ENCODE peak calls at places on chromosomes 13 and 19, in four cellular contexts. F, S, R and H are unnamed samples. For H3K36me3, the result is how much of the 10 kb centered on the place peaks cover.

GRCh38 chr13:99316657-99317244 is 9.6 kb upstream of the GPR183 start:
- DNase-seq in S (no peak), F (peak), R (no peak), H (no peak)

GRCh38 chr13:49657241-49657641 is 28.9 kb downstream of the ARL11 start:
- DNase-seq in S (no peak), F (no peak), R (peak), H (no peak)

GRCh38 chr13:63184693-63185092 is 1769.0 kb upstream of the PCDH20 start:
- DNase-seq in F (peak), R (peak), S (peak), H (peak)

GRCh38 chr19:6354098-6354674 is 7.1 kb upstream of the CLPP start:
- DNase-seq in R (no peak), S (peak), F (no peak), H (no peak)

GRCh38 chr13:43686557-43686956 is 100.2 kb downstream of the ENOX1 start:
- DNase-seq in R (no peak), F (peak), S (no peak), H (peak)

GRCh38 chr19:33000510-33000909 is 28.5 kb downstream of the FAAP24 start:
- DNase-seq in F (no peak), R (no peak), S (no peak), H (no peak)

GRCh38 chr13:77353980-77354379 is 27.1 kb upstream of the MYCBP2 start:
- DNase-seq in R (no peak), F (no peak), S (no peak), H (no peak)

GRCh38 chr13:74847966-74848365 is 634.0 kb downstream of the TBC1D4 start:
- DNase-seq in R (no peak), S (no peak), F (no peak), H (no peak)

GRCh38 chr19:5621945-5622464 is 571 bp downstream of the SAFB2 start:
- DNase-seq in R (peak), F (no peak), S (peak), H (no peak)

GRCh38 chr13:31786011-31786410 is 46.7 kb downstream of the RXFP2 start:
- DNase-seq in R (no peak), S (no peak), F (peak), H (no peak)

GRCh38 chr19:42099336-42099925 is 23.5 kb downstream of the ZNF574 start:
- DNase-seq in R (no peak), S (no peak), F (no peak), H (no peak)

GRCh38 chr13:90605690-90606089 is 741.8 kb upstream of the MIR17HG start:
- DNase-seq in R (no peak), F (no peak), S (no peak), H (no peak)

GRCh38 chr19:19602136-19602712 is 16.3 kb downstream of the PBX4 start:
- DNase-seq in R (no peak), F (no peak), S (no peak), H (no peak)

GRCh38 chr13:21657538-21657937 is 13.3 kb upstream of the FGF9 start:
- DNase-seq in S (no peak), F (peak), R (no peak), H (no peak)

GRCh38 chr13:101307181-101307701 is 109.1 kb downstream of the NALCN start:
- DNase-seq in R (no peak), F (peak), S (no peak), H (no peak)

GRCh38 chr13:114068723-114069322 is 63.6 kb downstream of the RASA3 start:
- DNase-seq in F (peak), S (no peak), R (no peak), H (no peak)

GRCh38 chr13:94329754-94330551 is 149.5 kb downstream of the DCT start:
- DNase-seq in S (no peak), R (no peak), F (peak), H (peak)

GRCh38 chr19:15297416-15298224 is 34.7 kb downstream of the BRD4 start:
- DNase-seq in S (peak), R (no peak), F (peak), H (peak)

GRCh38 chr13:50236898-50237318 is 221.7 kb downstream of the KCNRG start:
- DNase-seq in R (no peak), F (peak), S (no peak), H (no peak)

GRCh38 chr13:110397445-110397844 is 90.4 kb downstream of the COL4A2 start:
- DNase-seq in S (no peak), R (no peak), F (peak), H (no peak)

GRCh38 chr13:112078216-112078615 is 11.3 kb downstream of the SOX1 start:
- DNase-seq in S (no peak), R (peak), F (no peak), H (no peak)

GRCh38 chr19:46296722-46297431 is at the start of gene HIF3A:
- DNase-seq in R (peak), S (peak), F (no peak), H (peak)

GRCh38 chr13:106738279-106738678 is 170.3 kb upstream of the ARGLU1 start:
- DNase-seq in F (no peak), R (peak), S (peak), H (no peak)

GRCh38 chr13:46914341-46914740 is 17.5 kb upstream of the HTR2A start:
- DNase-seq in R (no peak), S (no peak), F (no peak), H (no peak)

GRCh38 chr19:38850976-38851621 is 1.3 kb upstream of the HNRNPL start:
- DNase-seq in S (peak), F (no peak), R (peak), H (peak)

GRCh38 chr19:645912-646797 is 6.5 kb downstream of the FGF22 start:
- DNase-seq in S (no peak), F (no peak), R (no peak), H (no peak)
- H3K36me3 ChIP-seq in S (under half), F (under half), R (under half), H (half or more)

GRCh38 chr13:53142301-53142700 is 113.7 kb downstream of the OLFM4 start:
- DNase-seq in F (peak), R (no peak), S (no peak), H (no peak)

GRCh38 chr13:53141336-53141735 is 112.7 kb downstream of the OLFM4 start:
- DNase-seq in R (no peak), F (no peak), S (no peak), H (no peak)

GRCh38 chr13:53138369-53139036 is 109.9 kb downstream of the OLFM4 start:
- DNase-seq in F (no peak), S (no peak), R (no peak), H (no peak)

GRCh38 chr13:53144826-53145225 is 116.2 kb downstream of the OLFM4 start:
- DNase-seq in R (no peak), F (no peak), S (no peak), H (no peak)

DNA sequence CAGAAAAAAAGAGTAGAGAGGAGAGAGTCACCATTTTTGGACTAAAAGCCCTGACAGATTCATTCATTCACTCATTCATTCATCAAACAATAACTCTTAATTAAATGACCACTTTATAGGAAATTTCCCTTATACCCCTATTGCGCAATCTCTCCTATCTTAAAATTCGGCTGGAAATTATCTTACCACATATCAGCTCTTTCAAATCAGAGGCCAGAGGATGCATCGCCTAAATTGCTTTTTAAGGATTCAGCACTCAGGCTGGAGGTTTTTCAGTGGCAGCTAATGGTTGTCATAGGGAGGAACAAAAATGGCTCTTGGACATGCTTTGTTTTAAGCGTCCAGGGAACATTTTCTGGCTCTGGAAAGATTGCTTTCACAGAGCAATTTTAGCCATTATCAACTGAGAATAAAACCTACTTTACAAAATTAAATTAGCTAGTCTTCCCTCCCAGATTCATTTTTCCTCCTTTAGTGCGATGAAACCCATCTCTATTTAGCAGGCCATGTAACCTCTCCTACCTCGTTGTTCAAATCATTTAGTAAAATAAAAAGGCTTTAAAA is 115.2 kb downstream of the OLFM4 start:
- DNase-seq in F (no peak), S (no peak), R (no peak), H (no peak)
- TF ChIP-seq EZH2 in F (no peak), S (no peak), R (no peak), H (no peak)

GRCh38 chr19:2330632-2331284 is 2.3 kb downstream of the SPPL2B start:
- DNase-seq in F (no peak), S (no peak), R (no peak), H (no peak)
- H3K36me3 ChIP-seq in F (under half), S (under half), R (under half), H (under half)

GRCh38 chr19:50835785-50836542 is 2.6 kb upstream of the KLK15 start:
- DNase-seq in R (peak), F (peak), S (peak), H (peak)

GRCh38 chr19:50833117-50833801 is at the start of gene KLK15:
- DNase-seq in F (no peak), R (no peak), S (no peak), H (no peak)

GRCh38 chr19:50836543-50837195 is 3.3 kb upstream of the KLK15 start:
- DNase-seq in F (no peak), S (peak), R (no peak), H (no peak)

GRCh38 chr19:50833802-50834167 is 411 bp upstream of the KLK15 start:
- DNase-seq in S (no peak), R (no peak), F (no peak), H (no peak)

DNA sequence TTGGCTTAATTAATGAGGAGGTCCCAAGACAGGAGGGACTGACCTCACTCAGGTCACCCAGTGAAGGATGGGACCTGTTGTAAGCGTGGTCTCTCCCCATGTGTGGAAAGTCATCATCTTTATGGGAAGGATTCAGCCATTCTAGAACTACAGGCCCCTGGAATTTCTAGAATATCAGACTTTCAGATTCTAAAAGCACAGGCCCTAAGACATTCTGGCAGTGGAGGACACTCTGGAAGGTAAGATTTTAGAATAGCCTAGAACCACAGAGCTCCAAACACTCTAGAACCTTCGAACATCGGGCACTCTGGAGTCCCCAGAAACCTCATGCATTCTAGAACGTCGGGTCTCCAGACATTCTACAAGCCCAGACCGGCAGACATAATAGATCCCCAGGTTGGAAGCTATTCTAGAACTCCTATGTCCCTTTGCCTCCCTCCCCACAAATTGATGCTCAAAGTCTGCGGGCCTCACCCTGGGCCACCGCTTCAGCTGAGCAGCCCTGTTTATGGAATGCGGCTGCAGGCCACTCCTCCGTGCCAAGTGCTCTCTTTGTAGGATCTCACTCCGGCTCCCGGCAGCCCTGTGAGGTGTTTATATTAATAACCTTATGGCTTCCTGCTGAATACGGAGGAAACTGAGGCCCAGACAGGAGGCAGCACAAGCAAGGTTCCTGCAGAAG is 1.9 kb upstream of the KLK15 start:
- DNase-seq in R (no peak), S (peak), F (peak), H (no peak)
- TF ChIP-seq EZH2 in R (no peak), S (no peak), F (no peak), H (no peak)

DNA sequence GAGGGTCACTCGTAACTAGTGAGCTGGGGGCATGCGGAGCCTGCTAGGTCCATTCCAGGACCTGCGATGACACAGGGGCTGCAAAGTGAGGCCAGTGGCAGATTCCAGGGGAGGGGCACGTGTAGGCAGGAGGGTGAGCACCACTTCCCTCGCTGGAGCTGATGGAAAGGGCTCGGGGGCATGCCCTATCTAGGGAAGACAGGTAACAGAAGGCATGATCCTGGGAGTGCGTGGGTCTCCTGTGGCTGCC is 51.2 kb downstream of the KLF2 start:
- DNase-seq in F (no peak), R (no peak), S (no peak), H (no peak)
- H3K36me3 ChIP-seq in F (under half), R (under half), S (under half), H (under half)